ENCODE peak calls at places on chromosome 13, in eight cellular contexts. Q is astrocyte of the spinal cord; Z is fibroblast of the aortic adventitia; C is foreskin fibroblast; M is BE2C; V is MM.1S; T is CD4-positive, alpha-beta memory T cell; R is uterus. A is an unnamed sample.

GRCh38 chr13:23608704-23609413 is 38.6 kb downstream of the TNFRSF19 start:
- DNase-seq in M (peak), Z (no peak), Q (peak), R (peak), C (peak), V (no peak), T (no peak), A (no peak)

GRCh38 chr13:113668491-113668971 is 1.5 kb downstream of the GRK1 start:
- DNase-seq in R (peak), Q (no peak), V (no peak), C (no peak), M (no peak), Z (no peak), T (no peak), A (peak)

GRCh38 chr13:84980571-84980970 is 818.6 kb downstream of the SLITRK6 start:
- DNase-seq in Q (no peak), R (no peak), T (no peak), V (no peak), C (no peak), M (no peak), Z (no peak), A (no peak)

GRCh38 chr13:50693755-50694154 is 149.7 kb downstream of the DLEU7 start:
- DNase-seq in Z (peak), C (peak), V (no peak), R (no peak), T (no peak), M (no peak), Q (peak), A (no peak)

GRCh38 chr13:27985600-27985999 is 2.9 kb downstream of the URAD start:
- DNase-seq in M (no peak), C (no peak), Z (no peak), V (no peak), T (no peak), R (no peak), Q (no peak), A (no peak)

GRCh38 chr13:98372886-98373285 is 195.8 kb upstream of the RNF113B start:
- DNase-seq in R (no peak), V (no peak), M (no peak), Z (peak), Q (peak), C (peak), T (no peak), A (no peak)

GRCh38 chr13:39699274-39699673 is 43.8 kb downstream of the COG6 start:
- DNase-seq in V (no peak), T (no peak), C (no peak), R (no peak), Q (no peak), Z (no peak), M (no peak), A (no peak)

GRCh38 chr13:113967206-113967720 is 6.6 kb downstream of the C13orf46 start:
- DNase-seq in M (peak), Z (no peak), Q (no peak), C (no peak), T (no peak), V (no peak), R (no peak), A (no peak)

GRCh38 chr13:21568854-21569253 is 35.1 kb downstream of the MICU2 start:
- DNase-seq in C (no peak), V (no peak), Q (no peak), T (no peak), Z (no peak), M (no peak), R (no peak), A (no peak)

GRCh38 chr13:95246292-95247082 is 54.8 kb downstream of the ABCC4 start:
- DNase-seq in T (no peak), V (no peak), Q (no peak), C (no peak), R (no peak), Z (no peak), M (no peak), A (no peak)

GRCh38 chr13:52599037-52599852 is 43.0 kb upstream of the HNRNPA1L2 start:
- DNase-seq in T (no peak), R (no peak), Q (peak), C (peak), Z (peak), V (no peak), M (no peak), A (no peak)
- H3K4me3 ChIP-seq in T (no peak), R (peak), Q (peak), C (peak), Z (peak), V (peak), M (peak), A (no peak)

GRCh38 chr13:36130168-36130541 is 1.0 kb downstream of the DCLK1 start:
- DNase-seq in T (no peak), M (no peak), V (no peak), Z (peak), Q (no peak), C (no peak), R (no peak), A (no peak)
- H3K4me3 ChIP-seq in T (no peak), M (peak), V (no peak), Z (peak), Q (peak), C (peak), R (peak), A (no peak)

GRCh38 chr13:26784704-26785639 is 24.4 kb upstream of the GPR12 start:
- DNase-seq in T (no peak), Q (no peak), R (no peak), M (no peak), Z (no peak), C (no peak), V (peak), A (no peak)
- H3K4me3 ChIP-seq in T (peak), Q (no peak), R (no peak), M (no peak), Z (no peak), C (no peak), V (peak), A (no peak)

GRCh38 chr13:29507356-29507755 is 88.1 kb downstream of the SLC7A1 start:
- DNase-seq in M (peak), T (no peak), Q (no peak), C (no peak), V (no peak), R (no peak), Z (no peak), A (no peak)

GRCh38 chr13:29505950-29506349 is 89.5 kb downstream of the SLC7A1 start:
- DNase-seq in T (no peak), M (no peak), Q (no peak), Z (no peak), C (no peak), V (no peak), R (no peak), A (no peak)

GRCh38 chr13:29509999-29510586 is 85.4 kb downstream of the SLC7A1 start:
- DNase-seq in V (no peak), T (no peak), R (no peak), M (no peak), C (no peak), Z (peak), Q (peak), A (no peak)

GRCh38 chr13:29508874-29509249 is 86.6 kb downstream of the SLC7A1 start:
- DNase-seq in Z (no peak), R (no peak), Q (no peak), M (peak), C (no peak), T (no peak), V (no peak), A (no peak)

GRCh38 chr13:29508130-29508873 is 87.2 kb downstream of the SLC7A1 start:
- DNase-seq in V (peak), R (peak), Z (peak), Q (peak), C (peak), T (peak), M (peak), A (peak)
- H3K4me3 ChIP-seq in V (no peak), R (no peak), Z (no peak), Q (no peak), C (no peak), T (no peak), M (no peak), A (no peak)